ENCODE peak calls at places on chromosomes 6 and 20, in ten cellular contexts. One of them, this sample, is unnamed. For H3K27me3, the result is how much of the 10 kb centered on the place peaks cover.

GRCh38 chr20:33373735-33374605 is 27.3 kb downstream of the CDK5RAP1 start:
- DNase-seq in stomach: no peak
- DNase-seq in H1: no peak
- DNase-seq in upper lobe of left lung: no peak
- DNase-seq in HepG2: peak
- DNase-seq in transverse colon: no peak
- DNase-seq in sigmoid colon: no peak
- DNase-seq in tibial nerve: no peak
- DNase-seq in GM12878: no peak
- DNase-seq in K562: no peak
- DNase-seq in this sample: no peak

GRCh38 chr6:130500693-130501092 is 134.9 kb downstream of the TMEM200A start:
- DNase-seq in HepG2: no peak
- DNase-seq in GM12878: no peak
- DNase-seq in H1: no peak
- DNase-seq in stomach: no peak
- DNase-seq in upper lobe of left lung: no peak
- DNase-seq in transverse colon: no peak
- DNase-seq in sigmoid colon: no peak
- DNase-seq in K562: no peak
- DNase-seq in tibial nerve: no peak
- DNase-seq in this sample: no peak

GRCh38 chr6:5950448-5950847 is 56.3 kb downstream of the NRN1 start:
- DNase-seq in stomach: no peak
- DNase-seq in GM12878: no peak
- DNase-seq in tibial nerve: no peak
- DNase-seq in H1: peak
- DNase-seq in HepG2: no peak
- DNase-seq in transverse colon: no peak
- DNase-seq in K562: peak
- DNase-seq in sigmoid colon: no peak
- DNase-seq in upper lobe of left lung: no peak
- DNase-seq in this sample: no peak

GRCh38 chr6:15697895-15698294 is 35.1 kb upstream of the DTNBP1 start:
- DNase-seq in K562: no peak
- DNase-seq in stomach: no peak
- DNase-seq in H1: no peak
- DNase-seq in tibial nerve: no peak
- DNase-seq in upper lobe of left lung: no peak
- DNase-seq in transverse colon: no peak
- DNase-seq in GM12878: no peak
- DNase-seq in sigmoid colon: no peak
- DNase-seq in HepG2: no peak
- DNase-seq in this sample: no peak

GRCh38 chr20:57013741-57014140 is 252.7 kb downstream of the BMP7 start:
- DNase-seq in K562: peak
- DNase-seq in sigmoid colon: no peak
- DNase-seq in transverse colon: no peak
- DNase-seq in GM12878: no peak
- DNase-seq in stomach: no peak
- DNase-seq in upper lobe of left lung: no peak
- DNase-seq in tibial nerve: no peak
- DNase-seq in HepG2: no peak
- DNase-seq in H1: peak
- DNase-seq in this sample: no peak

GRCh38 chr6:112806163-112806900 is 459.2 kb downstream of the RFPL4B start:
- DNase-seq in sigmoid colon: no peak
- DNase-seq in K562: no peak
- DNase-seq in GM12878: no peak
- DNase-seq in stomach: no peak
- DNase-seq in transverse colon: no peak
- DNase-seq in HepG2: no peak
- DNase-seq in H1: no peak
- DNase-seq in tibial nerve: no peak
- DNase-seq in upper lobe of left lung: no peak
- DNase-seq in this sample: no peak

GRCh38 chr6:111603648-111604047 is 2.0 kb downstream of the TRAF3IP2 start:
- DNase-seq in upper lobe of left lung: no peak
- DNase-seq in stomach: no peak
- DNase-seq in tibial nerve: no peak
- DNase-seq in HepG2: no peak
- DNase-seq in transverse colon: no peak
- DNase-seq in K562: no peak
- DNase-seq in sigmoid colon: no peak
- DNase-seq in GM12878: no peak
- DNase-seq in H1: no peak
- DNase-seq in this sample: no peak

GRCh38 chr6:78302411-78302810 is 564.9 kb upstream of the IRAK1BP1 start:
- DNase-seq in K562: no peak
- DNase-seq in transverse colon: no peak
- DNase-seq in H1: no peak
- DNase-seq in GM12878: no peak
- DNase-seq in HepG2: no peak
- DNase-seq in upper lobe of left lung: no peak
- DNase-seq in stomach: no peak
- DNase-seq in tibial nerve: no peak
- DNase-seq in sigmoid colon: no peak
- DNase-seq in this sample: no peak

GRCh38 chr6:117495873-117496272 is 13.4 kb downstream of the DCBLD1 start:
- DNase-seq in sigmoid colon: no peak
- DNase-seq in transverse colon: no peak
- DNase-seq in stomach: no peak
- DNase-seq in tibial nerve: no peak
- DNase-seq in HepG2: no peak
- DNase-seq in upper lobe of left lung: no peak
- DNase-seq in K562: no peak
- DNase-seq in GM12878: no peak
- DNase-seq in H1: no peak
- DNase-seq in this sample: no peak

GRCh38 chr6:117494283-117494682 is 11.8 kb downstream of the DCBLD1 start:
- DNase-seq in H1: no peak
- DNase-seq in HepG2: no peak
- DNase-seq in sigmoid colon: no peak
- DNase-seq in tibial nerve: no peak
- DNase-seq in GM12878: no peak
- DNase-seq in stomach: no peak
- DNase-seq in upper lobe of left lung: no peak
- DNase-seq in transverse colon: no peak
- DNase-seq in K562: no peak
- DNase-seq in this sample: no peak

GRCh38 chr6:117495425-117495824 is 13.0 kb downstream of the DCBLD1 start:
- DNase-seq in upper lobe of left lung: no peak
- DNase-seq in GM12878: no peak
- DNase-seq in tibial nerve: no peak
- DNase-seq in K562: no peak
- DNase-seq in sigmoid colon: no peak
- DNase-seq in transverse colon: no peak
- DNase-seq in HepG2: no peak
- DNase-seq in H1: no peak
- DNase-seq in stomach: no peak
- DNase-seq in this sample: no peak

GRCh38 chr6:117493470-117493869 is 11.0 kb downstream of the DCBLD1 start:
- DNase-seq in stomach: no peak
- DNase-seq in sigmoid colon: no peak
- DNase-seq in upper lobe of left lung: no peak
- DNase-seq in transverse colon: no peak
- DNase-seq in H1: no peak
- DNase-seq in K562: no peak
- DNase-seq in tibial nerve: no peak
- DNase-seq in HepG2: no peak
- DNase-seq in GM12878: no peak
- DNase-seq in this sample: no peak

GRCh38 chr6:117494694-117495318 is 12.3 kb downstream of the DCBLD1 start:
- DNase-seq in stomach: no peak
- DNase-seq in GM12878: no peak
- DNase-seq in HepG2: no peak
- DNase-seq in tibial nerve: no peak
- DNase-seq in K562: no peak
- DNase-seq in sigmoid colon: no peak
- DNase-seq in H1: no peak
- DNase-seq in upper lobe of left lung: no peak
- DNase-seq in transverse colon: no peak
- DNase-seq in this sample: no peak
- H3K4me3 ChIP-seq in stomach: no peak
- H3K4me3 ChIP-seq in GM12878: peak
- H3K4me3 ChIP-seq in HepG2: no peak
- H3K4me3 ChIP-seq in tibial nerve: no peak
- H3K4me3 ChIP-seq in K562: no peak
- H3K4me3 ChIP-seq in sigmoid colon: no peak
- H3K4me3 ChIP-seq in H1: no peak
- H3K4me3 ChIP-seq in upper lobe of left lung: no peak
- H3K4me3 ChIP-seq in transverse colon: no peak
- H3K4me3 ChIP-seq in this sample: no peak

DNA sequence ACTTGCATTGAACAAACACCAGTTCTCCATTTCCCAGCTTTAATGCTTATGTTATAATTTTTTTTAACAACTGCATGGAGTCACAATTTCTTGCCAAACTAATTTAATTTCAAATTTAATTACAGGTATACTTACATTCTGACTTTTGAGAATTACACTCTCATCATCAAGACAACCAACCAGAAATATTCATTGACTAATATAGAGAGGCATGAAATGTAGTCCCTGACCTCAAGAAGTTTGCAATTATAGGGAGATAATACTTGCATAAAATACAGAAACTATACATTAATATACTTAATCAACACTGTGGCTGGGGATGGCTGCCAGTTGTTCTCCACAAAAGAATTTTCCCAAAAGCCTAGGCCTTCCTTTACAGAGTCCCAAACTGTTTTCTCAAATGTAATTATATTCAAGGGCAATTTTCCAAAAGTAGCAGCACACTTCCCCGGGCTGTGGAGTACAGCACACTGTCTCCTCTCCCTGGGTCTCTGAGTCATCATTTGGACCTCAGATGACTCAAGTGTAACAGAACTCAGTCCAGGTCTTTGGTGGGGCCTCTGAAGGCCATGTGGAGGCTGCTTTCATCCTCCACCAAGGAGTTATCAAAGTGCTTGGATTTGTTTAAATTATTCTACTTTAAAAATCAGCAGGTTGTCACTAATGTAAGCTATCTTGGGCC is 114.1 kb downstream of the KIF16B start:
- DNase-seq in tibial nerve: no peak
- DNase-seq in transverse colon: no peak
- DNase-seq in stomach: no peak
- DNase-seq in GM12878: no peak
- DNase-seq in H1: no peak
- DNase-seq in HepG2: no peak
- DNase-seq in sigmoid colon: peak
- DNase-seq in K562: peak
- DNase-seq in upper lobe of left lung: no peak
- DNase-seq in this sample: no peak
- TF ChIP-seq EP300 in tibial nerve: peak
- TF ChIP-seq EP300 in transverse colon: no peak
- TF ChIP-seq EP300 in stomach: no peak
- TF ChIP-seq EP300 in GM12878: no peak
- TF ChIP-seq EP300 in H1: no peak
- TF ChIP-seq EP300 in HepG2: no peak
- TF ChIP-seq EP300 in sigmoid colon: no peak
- TF ChIP-seq EP300 in K562: no peak
- TF ChIP-seq EP300 in upper lobe of left lung: no peak
- TF ChIP-seq EP300 in this sample: no peak

GRCh38 chr6:132648356-132648755 is 10.6 kb downstream of the TAAR1 start:
- DNase-seq in GM12878: no peak
- DNase-seq in H1: no peak
- DNase-seq in sigmoid colon: no peak
- DNase-seq in transverse colon: no peak
- DNase-seq in tibial nerve: no peak
- DNase-seq in stomach: no peak
- DNase-seq in HepG2: no peak
- DNase-seq in upper lobe of left lung: no peak
- DNase-seq in K562: no peak
- DNase-seq in this sample: no peak

GRCh38 chr6:132648828-132649227 is 10.2 kb downstream of the TAAR1 start:
- DNase-seq in tibial nerve: no peak
- DNase-seq in HepG2: no peak
- DNase-seq in upper lobe of left lung: no peak
- DNase-seq in transverse colon: no peak
- DNase-seq in sigmoid colon: no peak
- DNase-seq in K562: no peak
- DNase-seq in H1: no peak
- DNase-seq in stomach: no peak
- DNase-seq in GM12878: no peak
- DNase-seq in this sample: no peak

GRCh38 chr6:132651062-132651461 is 7.9 kb downstream of the TAAR1 start:
- DNase-seq in H1: no peak
- DNase-seq in sigmoid colon: no peak
- DNase-seq in stomach: no peak
- DNase-seq in K562: no peak
- DNase-seq in tibial nerve: no peak
- DNase-seq in HepG2: no peak
- DNase-seq in upper lobe of left lung: no peak
- DNase-seq in GM12878: no peak
- DNase-seq in transverse colon: no peak
- DNase-seq in this sample: no peak

DNA sequence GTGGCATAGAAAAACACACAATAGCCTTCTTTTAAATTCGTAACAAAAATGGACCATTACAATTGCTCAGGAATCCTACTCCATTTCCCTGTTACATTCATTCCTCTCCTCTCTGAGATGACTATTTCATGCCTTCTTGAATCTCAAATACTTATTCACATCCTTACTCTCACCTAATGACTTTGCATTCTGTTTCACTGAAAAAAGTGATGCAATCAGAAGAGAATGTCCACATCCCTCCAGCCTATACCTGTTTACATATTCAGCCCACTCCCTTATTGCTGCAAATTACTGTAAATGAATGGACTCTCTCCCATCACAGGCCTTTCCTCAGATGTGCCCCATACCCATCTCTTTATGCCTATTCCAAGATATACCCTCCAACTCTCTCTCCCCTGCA is 8.6 kb downstream of the TAAR1 start:
- DNase-seq in HepG2: no peak
- DNase-seq in transverse colon: no peak
- DNase-seq in sigmoid colon: no peak
- DNase-seq in tibial nerve: no peak
- DNase-seq in upper lobe of left lung: no peak
- DNase-seq in H1: no peak
- DNase-seq in GM12878: no peak
- DNase-seq in stomach: no peak
- DNase-seq in K562: no peak
- DNase-seq in this sample: no peak
- H3K27me3 ChIP-seq in HepG2: under half
- H3K27me3 ChIP-seq in transverse colon: under half
- H3K27me3 ChIP-seq in sigmoid colon: under half
- H3K27me3 ChIP-seq in tibial nerve: under half
- H3K27me3 ChIP-seq in upper lobe of left lung: under half
- H3K27me3 ChIP-seq in H1: under half
- H3K27me3 ChIP-seq in GM12878: under half
- H3K27me3 ChIP-seq in stomach: under half
- H3K27me3 ChIP-seq in K562: under half
- H3K27me3 ChIP-seq in this sample: under half

DNA sequence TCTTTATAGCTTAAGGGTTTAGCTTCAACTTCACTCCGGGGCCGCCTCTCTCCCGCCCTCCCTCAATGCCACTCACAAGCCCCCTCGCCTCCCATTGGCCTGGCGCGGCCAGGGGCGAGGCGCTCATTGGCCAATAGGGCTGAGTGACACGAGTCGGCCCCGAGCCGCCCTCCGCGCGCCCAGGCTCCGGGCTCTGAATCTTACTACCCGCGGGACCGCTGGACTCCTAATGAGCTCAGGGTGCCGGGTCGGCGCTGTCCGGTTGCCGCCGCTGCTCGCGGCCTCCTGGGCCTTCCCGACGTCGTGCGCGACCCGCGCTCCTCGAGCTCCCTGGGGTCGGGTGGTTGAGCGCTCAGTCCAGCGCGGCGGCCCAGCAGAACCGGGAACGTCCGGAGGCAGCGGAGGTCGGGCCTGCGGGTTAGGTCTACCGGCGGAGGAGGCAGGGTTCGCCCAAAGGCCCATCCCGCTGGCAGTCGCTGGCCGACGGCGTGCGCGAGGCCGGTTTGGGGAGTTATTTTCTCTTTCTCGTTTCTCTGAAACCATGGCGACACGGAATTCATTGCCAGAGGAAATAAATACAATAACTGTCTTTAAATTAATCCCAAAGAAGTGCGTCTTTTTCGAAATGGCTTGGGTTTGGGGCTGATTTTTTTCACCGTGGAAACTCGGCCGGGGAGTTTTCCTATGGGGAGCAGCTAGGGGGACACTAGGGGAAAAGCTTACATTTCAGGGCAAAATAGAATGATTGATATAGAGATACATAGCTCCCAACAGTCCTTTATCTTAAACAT is at the start of gene SIM1:
- DNase-seq in stomach: no peak
- DNase-seq in transverse colon: peak
- DNase-seq in K562: no peak
- DNase-seq in sigmoid colon: no peak
- DNase-seq in tibial nerve: no peak
- DNase-seq in H1: peak
- DNase-seq in HepG2: no peak
- DNase-seq in upper lobe of left lung: peak
- DNase-seq in GM12878: no peak
- DNase-seq in this sample: peak
- H3K4me3 ChIP-seq in stomach: no peak
- H3K4me3 ChIP-seq in transverse colon: peak
- H3K4me3 ChIP-seq in K562: no peak
- H3K4me3 ChIP-seq in sigmoid colon: no peak
- H3K4me3 ChIP-seq in tibial nerve: peak
- H3K4me3 ChIP-seq in H1: peak
- H3K4me3 ChIP-seq in HepG2: no peak
- H3K4me3 ChIP-seq in upper lobe of left lung: peak
- H3K4me3 ChIP-seq in GM12878: no peak
- H3K4me3 ChIP-seq in this sample: peak

This sample was measured in suprapubic skin.